ENCODE peak calls at places on chromosomes 5 and 9, in five cellular contexts. P is A549, Y is lower lobe of right lung, L is IMR-90, W is dorsolateral prefrontal cortex. Q is an unnamed sample.

GRCh38 chr5:157651623-157652376 is 438 bp downstream of the SOX30 start:
- DNase-seq in P (no peak), W (no peak), Y (peak; percentile 84), L (no peak), Q (peak; percentile 50)

GRCh38 chr9:128998462-128998861 is 29.7 kb downstream of the SH3GLB2 start:
- DNase-seq in W (no peak), Y (no peak), L (no peak), P (no peak), Q (no peak)

GRCh38 chr9:93659837-93660177 is 83.4 kb downstream of the PHF2 start:
- DNase-seq in W (peak; percentile 16), P (no peak), Y (peak; percentile 30), L (peak; percentile 15), Q (no peak)

GRCh38 chr5:22928821-22929482 is 75.8 kb upstream of the CDH12 start:
- DNase-seq in W (no peak), Y (no peak), L (no peak), P (no peak), Q (no peak)

GRCh38 chr9:134627417-134628353 is 13.9 kb upstream of the COL5A1 start:
- DNase-seq in L (no peak), Y (no peak), W (peak; percentile 27), P (no peak), Q (no peak)

GRCh38 chr9:95486318-95486717 is 30.5 kb downstream of the PTCH1 start:
- DNase-seq in W (no peak), Y (peak; percentile 45), L (no peak), P (no peak), Q (peak; percentile 4)

GRCh38 chr5:143775258-143775657 is 36.7 kb upstream of the HMHB1 start:
- DNase-seq in P (no peak), Y (no peak), L (peak; percentile 75), W (no peak), Q (no peak)

GRCh38 chr5:133753856-133754255 is 141.5 kb upstream of the FSTL4 start:
- DNase-seq in L (no peak), W (no peak), P (no peak), Y (no peak), Q (peak; percentile 61)

GRCh38 chr9:101675341-101675740 is 63.1 kb downstream of the GRIN3A start:
- DNase-seq in Y (no peak), W (no peak), L (no peak), P (no peak), Q (no peak)

GRCh38 chr5:125311743-125312142 is 565.3 kb upstream of the ZNF608 start:
- DNase-seq in W (no peak), Y (no peak), P (peak; percentile 25), L (peak; percentile 94), Q (no peak)

GRCh38 chr5:119808474-119808873 is 179.1 kb downstream of the FAM170A start:
- DNase-seq in Y (no peak), L (no peak), W (no peak), P (no peak), Q (no peak)

GRCh38 chr9:123569343-123569694 is 213.3 kb downstream of the CRB2 start:
- DNase-seq in L (no peak), Y (no peak), P (no peak), W (no peak), Q (no peak)

GRCh38 chr9:108271646-108272349 is 584.0 kb downstream of the ACTL7B start:
- DNase-seq in Y (no peak), W (no peak), L (peak; percentile 88), P (peak; percentile 10), Q (peak; percentile 34)

GRCh38 chr5:159768243-159768642 is 148.0 kb upstream of the ADRA1B start:
- DNase-seq in W (no peak), Y (no peak), L (peak; percentile 45), P (no peak), Q (no peak)

GRCh38 chr9:104278929-104279500 is 184.9 kb downstream of the SMC2 start:
- DNase-seq in L (no peak), W (no peak), Y (no peak), P (no peak), Q (no peak)

GRCh38 chr9:120928720-120929389 is 2.3 kb upstream of the TRAF1 start:
- DNase-seq in W (peak; percentile 45), Y (peak; percentile 87), L (no peak), P (peak; percentile 78), Q (peak; percentile 71)

GRCh38 chr9:127135056-127135745 is 12.8 kb upstream of the ANGPTL2 start:
- DNase-seq in W (no peak), Y (no peak), L (no peak), P (no peak), Q (no peak)

GRCh38 chr9:76564300-76564699 is 105.3 kb downstream of the GCNT1 start:
- DNase-seq in W (no peak), L (peak; percentile 47), P (no peak), Y (no peak), Q (no peak)

GRCh38 chr9:77403244-77403643 is 225.9 kb downstream of the VPS13A start:
- DNase-seq in Y (no peak), P (no peak), W (no peak), L (peak; percentile 12), Q (no peak)

GRCh38 chr9:129126789-129127618 is 15.8 kb downstream of the PTPA start:
- DNase-seq in Y (no peak), W (no peak), P (no peak), L (no peak), Q (no peak)

GRCh38 chr9:91930475-91930874 is 19.6 kb downstream of the ROR2 start:
- DNase-seq in Y (no peak), W (no peak), P (no peak), L (peak; percentile 30), Q (no peak)

GRCh38 chr5:1493941-1494340 is 29.8 kb downstream of the LPCAT1 start:
- DNase-seq in L (no peak), Y (no peak), P (no peak), W (no peak), Q (no peak)

GRCh38 chr5:1495525-1495897 is 28.2 kb downstream of the LPCAT1 start:
- DNase-seq in Y (no peak), L (no peak), W (no peak), P (no peak), Q (no peak)

GRCh38 chr5:1493413-1493812 is 30.3 kb downstream of the LPCAT1 start:
- DNase-seq in L (no peak), Y (no peak), P (no peak), W (no peak), Q (no peak)

GRCh38 chr5:1492757-1493156 is 31.0 kb downstream of the LPCAT1 start:
- DNase-seq in Y (no peak), P (no peak), L (no peak), W (no peak), Q (no peak)

DNA sequence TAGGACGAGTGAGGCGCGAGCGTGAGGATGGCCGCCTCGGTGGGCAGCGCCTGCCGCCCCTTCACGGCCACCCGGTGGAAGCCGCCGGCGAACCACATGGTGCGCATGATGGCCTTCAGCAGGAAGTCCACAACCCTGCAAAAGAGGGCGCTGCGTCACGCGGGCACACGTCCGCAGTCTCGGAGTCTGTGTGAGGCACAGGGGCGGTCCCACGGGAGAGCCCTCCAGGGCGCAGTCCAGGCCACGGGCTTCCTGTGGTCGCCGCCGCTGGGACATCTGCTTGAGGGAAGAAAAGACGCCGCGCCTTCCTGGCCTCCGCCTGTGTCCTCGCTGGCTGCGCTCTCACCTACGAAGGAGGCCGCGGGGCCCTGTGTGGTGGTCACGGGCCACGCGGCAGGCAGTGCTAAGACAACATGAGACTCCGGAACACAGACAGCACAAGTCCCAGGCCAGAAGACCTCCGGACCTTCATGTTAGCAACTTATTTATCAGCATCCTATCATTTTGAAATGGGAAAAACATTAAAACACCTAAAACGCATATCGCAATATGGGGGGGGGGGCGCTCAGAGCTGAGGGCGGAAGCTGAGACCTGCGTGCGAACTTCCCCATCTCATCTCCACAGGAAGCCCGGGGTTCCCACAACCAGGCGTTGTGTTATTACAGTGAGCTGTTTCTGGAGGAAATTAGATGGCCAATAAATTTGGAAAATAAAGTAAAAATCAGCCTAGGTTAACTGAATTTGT is 28.8 kb downstream of the LPCAT1 start:
- DNase-seq in W (no peak), L (no peak), P (no peak), Y (peak; percentile 79), Q (no peak)
- TF ChIP-seq CTCF in W (no peak), L (no peak), P (no peak), Y (no peak), Q (no peak)

GRCh38 chr9:106860731-106861584 is 2.0 kb upstream of the ZNF462 start:
- DNase-seq in W (no peak), Y (no peak), L (peak; percentile 38), P (no peak), Q (peak; percentile 25)

GRCh38 chr9:106862115-106862945 is 636 bp upstream of the ZNF462 start:
- DNase-seq in W (no peak), Y (no peak), L (peak; percentile 52), P (peak; percentile 44), Q (peak; percentile 37)

GRCh38 chr9:106861585-106862114 is 1.3 kb upstream of the ZNF462 start:
- DNase-seq in Y (no peak), P (no peak), L (no peak), W (no peak), Q (no peak)

GRCh38 chr9:106857811-106858470 is 5.0 kb upstream of the ZNF462 start:
- DNase-seq in P (no peak), W (no peak), L (no peak), Y (no peak), Q (no peak)

DNA sequence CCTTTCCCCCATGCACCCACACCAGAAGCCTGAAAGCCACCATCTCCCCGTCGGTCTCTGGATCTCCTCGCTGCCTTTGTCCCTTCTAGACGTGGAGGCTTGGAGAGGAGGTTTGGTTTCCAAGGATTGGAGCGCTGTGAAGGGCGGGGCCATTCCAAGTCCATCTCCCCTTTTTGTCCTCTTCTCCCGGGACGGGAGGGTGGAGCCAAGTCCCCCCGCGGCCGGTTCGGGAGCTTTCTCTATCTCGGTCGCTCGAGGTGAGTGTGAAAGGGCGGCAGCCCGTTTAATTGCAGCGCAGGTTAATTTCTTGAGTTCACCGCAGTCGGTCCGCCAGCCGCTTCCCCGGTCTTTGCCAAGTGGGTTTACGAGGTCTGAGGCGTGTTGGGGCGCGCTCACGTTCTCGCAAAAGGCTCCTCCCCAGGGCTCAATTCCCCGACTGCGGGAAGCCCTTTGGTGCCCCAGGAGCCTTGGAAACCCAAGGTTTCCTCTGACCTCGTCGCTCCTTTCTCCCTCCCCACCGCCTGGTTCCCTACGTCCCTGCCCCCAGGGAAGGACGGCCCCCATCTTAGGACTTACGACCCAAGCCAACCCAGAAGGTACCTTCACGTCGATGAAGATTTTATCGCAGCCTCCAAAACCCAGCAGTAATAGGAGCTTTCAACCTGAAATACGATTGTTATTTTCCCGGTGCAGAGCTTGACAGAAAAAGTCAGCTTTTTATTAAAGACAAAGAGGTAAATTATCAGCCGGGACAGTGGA is 2.8 kb upstream of the ZNF462 start:
- DNase-seq in W (no peak), P (peak; percentile 10), L (no peak), Y (peak; percentile 60), Q (peak; percentile 24)
- TF ChIP-seq CTCF in W (no peak), P (no peak), L (no peak), Y (no peak), Q (no peak)

DNA sequence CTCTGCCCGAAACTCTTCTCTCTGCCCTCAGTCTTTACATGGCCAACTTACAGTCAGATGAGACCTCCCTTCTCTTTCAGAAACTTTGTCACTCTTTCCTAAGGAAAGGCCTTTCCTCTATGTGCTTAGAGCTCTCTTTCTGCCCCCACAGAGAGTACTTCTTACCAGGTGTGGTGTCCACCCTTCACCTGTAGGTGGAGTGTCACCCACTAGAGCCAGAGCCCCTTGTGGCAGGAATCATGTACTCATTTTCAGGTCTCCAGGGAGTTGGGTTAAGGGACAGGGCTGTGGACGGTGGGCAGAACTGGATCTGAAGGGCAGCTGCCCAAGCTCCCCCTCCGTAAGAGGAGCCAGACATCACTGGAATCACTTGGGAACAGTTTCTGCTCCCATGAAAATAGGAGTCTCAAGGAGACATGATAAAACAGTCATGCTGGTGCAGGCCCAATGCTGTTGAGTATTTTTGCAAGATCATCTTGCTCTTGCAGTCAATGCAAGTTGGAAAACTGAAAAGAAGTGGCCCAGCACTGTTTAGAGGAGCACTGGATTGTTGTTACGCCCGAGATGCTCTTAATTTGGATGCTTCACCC is 436.7 kb downstream of the ZSWIM6 start:
- DNase-seq in L (peak; percentile 3), W (no peak), Y (no peak), P (peak; percentile 69), Q (peak; percentile 71)
- TF ChIP-seq CTCF in L (peak; percentile 62), W (no peak), Y (peak; percentile 34), P (peak; percentile 53), Q (peak; percentile 95)

GRCh38 chr5:141369994-141370848 is at the start of gene PCDHGB3:
- DNase-seq in L (peak; percentile 74), Y (no peak), W (no peak), P (no peak), Q (peak; percentile 41)
- TF ChIP-seq CTCF in L (peak; percentile 65), Y (no peak), W (no peak), P (peak; percentile 28), Q (no peak)

Q was measured in Calu3.